ENCODE peak calls at places on chromosomes 1 and 21, in five cellular contexts. Z, J, H, Y and E are unnamed samples.

GRCh38 chr1:50841791-50842387 is 118.2 kb downstream of the FAF1 start:
- DNase-seq in Z (no peak), J (no peak), H (no peak), Y (no peak), E (no peak)

GRCh38 chr1:18855573-18855972 is 3.9 kb downstream of the TAS1R2 start:
- DNase-seq in Z (no peak), J (no peak), H (no peak), Y (no peak), E (no peak)

GRCh38 chr1:18107671-18108312 is at the start of gene IGSF21:
- DNase-seq in Z (no peak), J (no peak), H (no peak), Y (no peak), E (no peak)

GRCh38 chr1:172350781-172351180 is 69.7 kb upstream of the C1orf105 start:
- DNase-seq in Z (no peak), J (no peak), H (no peak), Y (no peak), E (no peak)

GRCh38 chr1:31505884-31506497 is 70.3 kb upstream of the TINAGL1 start:
- DNase-seq in Z (no peak), J (no peak), H (peak; percentile 74), Y (no peak), E (peak; percentile 56)

GRCh38 chr1:195604287-195604686 is 1004.0 kb downstream of the KCNT2 start:
- DNase-seq in Z (no peak), J (no peak), H (no peak), Y (no peak), E (no peak)

GRCh38 chr1:26922901-26923300 is 1.4 kb downstream of the NUDC start:
- DNase-seq in Z (no peak), J (no peak), H (no peak), Y (no peak), E (no peak)

GRCh38 chr1:200306954-200307754 is 102.7 kb downstream of the ZNF281 start:
- DNase-seq in Z (no peak), J (no peak), H (peak; percentile 52), Y (no peak), E (no peak)

GRCh38 chr1:204076891-204077290 is 4.0 kb downstream of the SOX13 start:
- DNase-seq in Z (no peak), J (no peak), H (no peak), Y (no peak), E (no peak)

GRCh38 chr1:94438692-94439276 is 20.6 kb downstream of the ABCD3 start:
- DNase-seq in Z (no peak), J (no peak), H (no peak), Y (no peak), E (no peak)

GRCh38 chr1:18970358-18970757 is 13.9 kb upstream of the IFFO2 start:
- DNase-seq in Z (no peak), J (no peak), H (no peak), Y (no peak), E (no peak)

GRCh38 chr1:160179336-160179735 is 11.0 kb upstream of the CASQ1 start:
- DNase-seq in Z (no peak), J (no peak), H (no peak), Y (no peak), E (no peak)

GRCh38 chr1:30819244-30819571 is 61.6 kb upstream of the LAPTM5 start:
- DNase-seq in Z (no peak), J (no peak), H (no peak), Y (no peak), E (no peak)

GRCh38 chr1:187903223-187903622 is 1074.5 kb downstream of the PLA2G4A start:
- DNase-seq in Z (no peak), J (no peak), H (no peak), Y (no peak), E (no peak)

GRCh38 chr1:234862944-234863515 is 253.1 kb upstream of the IRF2BP2 start:
- DNase-seq in Z (peak; percentile 82), J (peak; percentile 76), H (no peak), Y (no peak), E (peak; percentile 92)

GRCh38 chr1:39220900-39221870 is 16.7 kb downstream of the MACF1 start:
- DNase-seq in Z (no peak), J (no peak), H (no peak), Y (no peak), E (no peak)
- H3K4me3 ChIP-seq in Z (no peak overlapping the region), J (no peak overlapping the region), H (no peak overlapping the region), Y (no peak overlapping the region), E (no peak overlapping the region)

DNA sequence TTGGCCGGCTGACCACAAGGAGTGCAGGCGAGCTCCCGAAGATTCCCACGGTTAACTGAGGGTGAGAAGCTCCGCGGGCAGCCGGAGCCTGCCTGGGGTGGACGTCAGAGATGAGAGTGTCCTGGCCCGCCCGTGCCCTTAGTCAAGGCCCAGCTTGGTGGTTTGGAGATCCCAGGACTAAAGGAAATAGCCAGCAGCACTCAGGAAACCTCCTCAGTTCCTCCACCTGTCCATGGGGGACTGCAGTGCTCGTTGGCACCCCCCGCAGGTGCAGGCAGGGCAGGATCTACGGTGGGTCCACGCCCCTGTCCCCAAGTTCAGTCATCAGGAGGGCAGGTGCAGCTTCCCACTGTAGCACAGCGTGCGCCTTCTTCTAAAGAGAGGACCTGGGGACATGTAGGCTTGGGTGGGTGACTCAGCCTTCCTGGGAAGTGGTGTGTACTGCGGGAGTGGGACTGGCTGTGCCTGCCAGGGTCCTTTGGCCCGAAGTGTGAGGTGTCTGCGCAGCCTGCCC is 32.5 kb downstream of the SLX9 start:
- DNase-seq in Z (no peak), J (no peak), H (no peak), Y (no peak), E (no peak)
- TF ChIP-seq CTCF in Z (no peak), J (no peak), H (peak; percentile 13), Y (peak; percentile 9), E (no peak)

DNA sequence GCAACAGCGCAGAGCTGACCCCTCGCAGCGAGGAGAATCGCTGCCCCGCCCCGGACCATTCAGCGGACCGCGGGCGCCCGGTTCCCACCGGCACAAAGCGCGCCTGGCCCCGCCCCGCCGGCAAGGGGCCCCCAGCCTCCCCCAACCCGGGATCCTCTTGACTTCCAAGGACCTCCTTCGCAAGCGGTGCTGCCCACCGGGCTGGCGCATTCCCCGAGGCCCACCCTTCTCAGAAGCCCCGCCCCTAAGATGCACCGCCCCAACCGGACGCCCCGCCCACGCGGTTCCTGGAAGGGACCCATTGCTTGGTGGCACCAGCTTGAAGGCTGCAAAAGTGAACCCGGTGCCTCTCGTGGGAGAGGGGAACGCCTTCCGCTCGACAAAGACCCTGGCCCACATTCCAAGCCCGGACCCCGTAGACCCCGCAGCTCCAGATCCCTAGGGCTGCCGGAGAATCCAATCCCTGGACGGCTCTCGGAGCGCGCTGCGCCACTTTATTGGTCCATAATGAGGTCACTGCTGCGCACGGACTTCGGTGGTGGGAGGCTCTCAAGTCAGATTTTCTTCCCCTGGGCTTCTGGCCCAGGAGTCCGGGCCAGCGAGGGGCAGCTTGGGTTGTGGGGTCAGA is 2.0 kb downstream of the HES3 start:
- DNase-seq in Z (no peak), J (no peak), H (no peak), Y (peak; percentile 89), E (no peak)
- H3K4me3 ChIP-seq in Z (no peak overlapping the region), J (no peak overlapping the region), H (no peak overlapping the region), Y (peak overlapping the region; percentile 52), E (no peak overlapping the region)

DNA sequence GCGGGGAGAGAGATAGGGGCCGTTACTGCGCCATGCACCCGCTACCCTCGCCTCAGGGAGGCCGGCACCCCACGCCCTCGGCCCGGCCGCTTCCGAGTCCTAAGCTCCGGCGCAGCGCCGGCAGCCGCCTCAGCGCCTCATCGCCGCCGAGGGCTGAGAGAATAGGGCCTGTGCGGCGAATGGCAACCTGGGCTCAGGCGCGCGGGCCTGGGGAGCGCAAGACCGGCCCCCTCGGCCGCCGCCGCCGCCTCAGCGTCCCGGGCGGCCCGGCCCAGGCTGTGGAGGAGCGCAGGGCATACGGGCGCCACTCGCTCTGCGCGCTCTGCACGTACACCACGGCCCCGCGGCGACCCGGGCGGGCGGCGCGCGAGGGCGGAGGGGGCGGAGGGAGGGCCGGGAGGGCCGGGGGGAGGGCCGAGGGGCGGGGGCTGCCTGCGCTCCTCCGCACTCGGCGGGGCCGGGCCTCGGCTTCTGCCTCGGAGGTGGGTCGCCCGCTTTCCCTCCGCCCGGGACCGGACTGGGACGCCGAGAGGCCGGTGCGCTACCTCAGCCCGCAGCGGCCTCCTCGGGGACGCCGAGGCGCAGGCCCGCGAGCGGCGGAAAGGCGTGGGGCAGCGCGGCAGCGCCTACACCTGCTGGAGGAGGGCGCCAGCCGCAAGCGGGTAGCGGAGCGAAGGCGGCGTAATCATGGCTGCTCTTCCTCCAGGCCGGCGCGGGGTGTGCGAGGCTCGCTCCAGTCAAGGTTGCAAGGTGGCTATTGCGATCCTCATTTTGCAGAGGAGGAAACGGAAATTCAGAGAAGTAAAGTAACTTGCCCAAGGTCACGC is at the start of gene EGLN1:
- DNase-seq in Z (peak; percentile 61), J (peak; percentile 89), H (peak; percentile 90), Y (peak; percentile 92), E (peak; percentile 78)
- TF ChIP-seq CTCF in Z (no peak), J (peak; percentile 42), H (no peak), Y (peak; percentile 44), E (peak; percentile 19)

GRCh38 chr1:36520056-36520455 is 37.3 kb upstream of the CSF3R start:
- DNase-seq in Z (no peak), J (no peak), H (no peak), Y (no peak), E (no peak)

GRCh38 chr1:36522021-36522420 is 39.3 kb upstream of the CSF3R start:
- DNase-seq in Z (no peak), J (no peak), H (no peak), Y (no peak), E (no peak)

GRCh38 chr1:36523230-36523495 is 40.5 kb upstream of the CSF3R start:
- DNase-seq in Z (no peak), J (no peak), H (no peak), Y (no peak), E (no peak)

GRCh38 chr1:36522461-36523229 is 39.9 kb upstream of the CSF3R start:
- DNase-seq in Z (no peak), J (no peak), H (no peak), Y (no peak), E (no peak)

GRCh38 chr1:36520771-36521420 is 38.2 kb upstream of the CSF3R start:
- DNase-seq in Z (no peak), J (no peak), H (no peak), Y (no peak), E (no peak)
- H3K4me3 ChIP-seq in Z (no peak overlapping the region), J (no peak overlapping the region), H (no peak overlapping the region), Y (no peak overlapping the region), E (no peak overlapping the region)

DNA sequence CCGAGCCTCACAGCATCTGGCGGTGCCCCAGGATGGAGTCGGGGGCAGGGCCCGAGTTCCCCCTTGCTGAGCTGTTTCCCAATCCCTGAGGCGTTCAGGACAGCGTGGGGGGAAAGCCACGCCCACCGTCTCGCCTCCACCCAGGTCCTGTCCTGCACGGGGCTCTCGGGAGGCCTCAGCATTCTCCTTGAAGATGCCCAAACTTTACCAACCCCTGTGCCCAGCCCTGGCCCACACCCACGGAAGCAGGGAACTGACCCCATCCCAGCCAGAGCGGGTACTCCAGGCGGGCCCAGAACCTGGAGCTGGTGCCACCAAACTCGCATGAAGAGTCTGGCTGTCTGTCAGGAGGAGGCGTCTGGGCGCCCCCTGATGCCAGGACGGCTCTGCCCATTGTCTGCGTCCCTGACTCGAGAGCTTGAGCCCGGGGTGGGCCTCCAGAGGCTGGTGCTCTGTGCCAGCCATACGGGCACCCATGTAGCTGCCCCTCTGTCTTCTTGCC is 35.3 kb upstream of the POFUT2 start:
- DNase-seq in Z (no peak), J (peak; percentile 28), H (peak; percentile 47), Y (peak; percentile 11), E (no peak)
- TF ChIP-seq CTCF in Z (no peak), J (no peak), H (no peak), Y (no peak), E (no peak)

GRCh38 chr21:31397939-31398338 is 53.9 kb upstream of the TIAM1 start:
- DNase-seq in Z (no peak), J (no peak), H (no peak), Y (no peak), E (no peak)
- H3K4me3 ChIP-seq in Z (no peak overlapping the region), J (no peak overlapping the region), H (no peak overlapping the region), Y (no peak overlapping the region), E (no peak overlapping the region)